ENCODE peak calls at places on chromosomes 2 and 18, in five cellular contexts. One of them, this sample, is unnamed.

GRCh38 chr2:108535380-108535677 is 1.1 kb downstream of the LIMS1 start:
- DNase-seq in left ventricle myocardium inferior: no peak
- DNase-seq in psoas muscle: no peak
- DNase-seq in choroid plexus epithelial cell: peak
- DNase-seq in IMR-90: no peak
- DNase-seq in this sample: peak

GRCh38 chr2:218878941-218879761 is 1.5 kb upstream of the WNT10A start:
- DNase-seq in left ventricle myocardium inferior: peak
- DNase-seq in choroid plexus epithelial cell: no peak
- DNase-seq in IMR-90: no peak
- DNase-seq in psoas muscle: peak
- DNase-seq in this sample: no peak

GRCh38 chr18:1436199-1436598 is 531.5 kb downstream of the ADCYAP1 start:
- DNase-seq in left ventricle myocardium inferior: no peak
- DNase-seq in choroid plexus epithelial cell: no peak
- DNase-seq in psoas muscle: no peak
- DNase-seq in IMR-90: no peak
- DNase-seq in this sample: no peak

GRCh38 chr2:240469747-240470146 is 34.3 kb downstream of the GPC1 start:
- DNase-seq in left ventricle myocardium inferior: no peak
- DNase-seq in psoas muscle: no peak
- DNase-seq in IMR-90: no peak
- DNase-seq in choroid plexus epithelial cell: no peak
- DNase-seq in this sample: no peak

GRCh38 chr2:166628478-166629136 is 134.6 kb upstream of the SCN7A start:
- DNase-seq in choroid plexus epithelial cell: no peak
- DNase-seq in psoas muscle: no peak
- DNase-seq in IMR-90: no peak
- DNase-seq in left ventricle myocardium inferior: no peak
- DNase-seq in this sample: no peak

GRCh38 chr18:9825571-9826073 is 60.2 kb upstream of the TXNDC2 start:
- DNase-seq in IMR-90: peak
- DNase-seq in choroid plexus epithelial cell: peak
- DNase-seq in psoas muscle: no peak
- DNase-seq in left ventricle myocardium inferior: no peak
- DNase-seq in this sample: peak

GRCh38 chr2:72718906-72719305 is 106.9 kb downstream of the EXOC6B start:
- DNase-seq in left ventricle myocardium inferior: no peak
- DNase-seq in IMR-90: no peak
- DNase-seq in choroid plexus epithelial cell: no peak
- DNase-seq in psoas muscle: no peak
- DNase-seq in this sample: no peak

GRCh38 chr18:79353238-79353637 is 42.5 kb upstream of the NFATC1 start:
- DNase-seq in psoas muscle: no peak
- DNase-seq in left ventricle myocardium inferior: no peak
- DNase-seq in IMR-90: peak
- DNase-seq in choroid plexus epithelial cell: peak
- DNase-seq in this sample: no peak

GRCh38 chr18:49212819-49213218 is 247.6 kb downstream of the DYM start:
- DNase-seq in psoas muscle: no peak
- DNase-seq in choroid plexus epithelial cell: peak
- DNase-seq in IMR-90: peak
- DNase-seq in left ventricle myocardium inferior: no peak
- DNase-seq in this sample: peak

GRCh38 chr2:45888167-45888566 is 236.7 kb downstream of the PRKCE start:
- DNase-seq in left ventricle myocardium inferior: no peak
- DNase-seq in choroid plexus epithelial cell: peak
- DNase-seq in IMR-90: peak
- DNase-seq in psoas muscle: no peak
- DNase-seq in this sample: peak

GRCh38 chr18:42641996-42642395 is 473.5 kb downstream of the RIT2 start:
- DNase-seq in IMR-90: no peak
- DNase-seq in left ventricle myocardium inferior: no peak
- DNase-seq in choroid plexus epithelial cell: no peak
- DNase-seq in psoas muscle: no peak
- DNase-seq in this sample: no peak

GRCh38 chr2:108906403-108907077 is 82.5 kb downstream of the EDAR start:
- DNase-seq in IMR-90: no peak
- DNase-seq in choroid plexus epithelial cell: no peak
- DNase-seq in psoas muscle: no peak
- DNase-seq in left ventricle myocardium inferior: no peak
- DNase-seq in this sample: no peak

GRCh38 chr2:178886006-178886405 is 78.8 kb upstream of the TTN start:
- DNase-seq in psoas muscle: no peak
- DNase-seq in choroid plexus epithelial cell: no peak
- DNase-seq in left ventricle myocardium inferior: no peak
- DNase-seq in IMR-90: no peak
- DNase-seq in this sample: peak

GRCh38 chr2:209426432-209426831 is 2.6 kb downstream of the MAP2 start:
- DNase-seq in IMR-90: no peak
- DNase-seq in psoas muscle: no peak
- DNase-seq in left ventricle myocardium inferior: no peak
- DNase-seq in choroid plexus epithelial cell: peak
- DNase-seq in this sample: peak

GRCh38 chr2:240060977-240061591 is 7.8 kb upstream of the OR6B3 start:
- DNase-seq in IMR-90: peak
- DNase-seq in psoas muscle: no peak
- DNase-seq in left ventricle myocardium inferior: no peak
- DNase-seq in choroid plexus epithelial cell: peak
- DNase-seq in this sample: peak

GRCh38 chr18:56977284-56977683 is 169.6 kb upstream of the BOD1L2 start:
- DNase-seq in left ventricle myocardium inferior: no peak
- DNase-seq in choroid plexus epithelial cell: no peak
- DNase-seq in psoas muscle: no peak
- DNase-seq in IMR-90: no peak
- DNase-seq in this sample: no peak

GRCh38 chr18:11857177-11857887 is 6.1 kb downstream of the CHMP1B start:
- DNase-seq in left ventricle myocardium inferior: peak
- DNase-seq in choroid plexus epithelial cell: peak
- DNase-seq in IMR-90: peak
- DNase-seq in psoas muscle: peak
- DNase-seq in this sample: peak

GRCh38 chr2:3450385-3451031 is 68.8 kb downstream of the ADI1 start:
- DNase-seq in psoas muscle: peak
- DNase-seq in IMR-90: no peak
- DNase-seq in choroid plexus epithelial cell: peak
- DNase-seq in left ventricle myocardium inferior: peak
- DNase-seq in this sample: peak

GRCh38 chr2:153890572-153890971 is 18.9 kb downstream of the GALNT13 start:
- DNase-seq in left ventricle myocardium inferior: no peak
- DNase-seq in IMR-90: no peak
- DNase-seq in psoas muscle: no peak
- DNase-seq in choroid plexus epithelial cell: no peak
- DNase-seq in this sample: no peak

GRCh38 chr2:238999290-238999741 is 151.4 kb downstream of the TWIST2 start:
- DNase-seq in psoas muscle: no peak
- DNase-seq in left ventricle myocardium inferior: no peak
- DNase-seq in IMR-90: no peak
- DNase-seq in choroid plexus epithelial cell: peak
- DNase-seq in this sample: no peak

GRCh38 chr18:75492897-75493296 is 65.4 kb upstream of the SMIM21 start:
- DNase-seq in IMR-90: no peak
- DNase-seq in left ventricle myocardium inferior: no peak
- DNase-seq in psoas muscle: no peak
- DNase-seq in choroid plexus epithelial cell: no peak
- DNase-seq in this sample: no peak

GRCh38 chr2:64426191-64426952 is 27.6 kb upstream of the LGALSL start:
- DNase-seq in IMR-90: peak
- DNase-seq in psoas muscle: no peak
- DNase-seq in choroid plexus epithelial cell: peak
- DNase-seq in left ventricle myocardium inferior: no peak
- DNase-seq in this sample: peak

GRCh38 chr2:33443272-33443829 is 33.1 kb upstream of the RASGRP3 start:
- DNase-seq in IMR-90: peak
- DNase-seq in psoas muscle: no peak
- DNase-seq in left ventricle myocardium inferior: no peak
- DNase-seq in choroid plexus epithelial cell: peak
- DNase-seq in this sample: no peak

GRCh38 chr2:178482437-178482836 is 2.2 kb downstream of the PLEKHA3 start:
- DNase-seq in choroid plexus epithelial cell: no peak
- DNase-seq in psoas muscle: no peak
- DNase-seq in left ventricle myocardium inferior: no peak
- DNase-seq in IMR-90: no peak
- DNase-seq in this sample: no peak

GRCh38 chr2:30373881-30374302 is 73.2 kb upstream of the LCLAT1 start:
- DNase-seq in psoas muscle: no peak
- DNase-seq in choroid plexus epithelial cell: no peak
- DNase-seq in IMR-90: peak
- DNase-seq in left ventricle myocardium inferior: no peak
- DNase-seq in this sample: no peak

GRCh38 chr2:2743164-2743571 is 412.1 kb upstream of the MYT1L start:
- DNase-seq in left ventricle myocardium inferior: peak
- DNase-seq in psoas muscle: peak
- DNase-seq in choroid plexus epithelial cell: peak
- DNase-seq in IMR-90: peak
- DNase-seq in this sample: no peak

GRCh38 chr2:10783421-10783820 is 29.2 kb downstream of the PDIA6 start:
- DNase-seq in choroid plexus epithelial cell: peak
- DNase-seq in left ventricle myocardium inferior: no peak
- DNase-seq in IMR-90: no peak
- DNase-seq in psoas muscle: no peak
- DNase-seq in this sample: no peak

GRCh38 chr2:86383844-86384243 is 46.4 kb upstream of the REEP1 start:
- DNase-seq in left ventricle myocardium inferior: no peak
- DNase-seq in psoas muscle: no peak
- DNase-seq in IMR-90: peak
- DNase-seq in choroid plexus epithelial cell: peak
- DNase-seq in this sample: peak

GRCh38 chr2:1227289-1227900 is 185.9 kb upstream of the TPO start:
- DNase-seq in choroid plexus epithelial cell: peak
- DNase-seq in IMR-90: no peak
- DNase-seq in psoas muscle: peak
- DNase-seq in left ventricle myocardium inferior: peak
- DNase-seq in this sample: no peak

GRCh38 chr2:84776011-84776410 is 104.9 kb downstream of the TRABD2A start:
- DNase-seq in left ventricle myocardium inferior: no peak
- DNase-seq in choroid plexus epithelial cell: no peak
- DNase-seq in psoas muscle: no peak
- DNase-seq in IMR-90: peak
- DNase-seq in this sample: peak

GRCh38 chr18:36455931-36456330 is 158.4 kb downstream of the FHOD3 start:
- DNase-seq in psoas muscle: no peak
- DNase-seq in choroid plexus epithelial cell: no peak
- DNase-seq in IMR-90: no peak
- DNase-seq in left ventricle myocardium inferior: no peak
- DNase-seq in this sample: no peak
- TF ChIP-seq CTCF in psoas muscle: no peak
- TF ChIP-seq CTCF in choroid plexus epithelial cell: no peak
- TF ChIP-seq CTCF in IMR-90: no peak
- TF ChIP-seq CTCF in left ventricle myocardium inferior: no peak
- TF ChIP-seq CTCF in this sample: no peak

GRCh38 chr2:110854355-110855081 is 122.1 kb downstream of the ACOXL start:
- DNase-seq in choroid plexus epithelial cell: no peak
- DNase-seq in psoas muscle: no peak
- DNase-seq in IMR-90: no peak
- DNase-seq in left ventricle myocardium inferior: no peak
- DNase-seq in this sample: no peak
- TF ChIP-seq CTCF in choroid plexus epithelial cell: peak
- TF ChIP-seq CTCF in psoas muscle: no peak
- TF ChIP-seq CTCF in IMR-90: no peak
- TF ChIP-seq CTCF in left ventricle myocardium inferior: no peak
- TF ChIP-seq CTCF in this sample: no peak

GRCh38 chr2:182134201-182134600 is 148.5 kb downstream of the PPP1R1C start:
- DNase-seq in IMR-90: no peak
- DNase-seq in left ventricle myocardium inferior: no peak
- DNase-seq in choroid plexus epithelial cell: no peak
- DNase-seq in psoas muscle: no peak
- DNase-seq in this sample: no peak

GRCh38 chr2:182129188-182129707 is 143.6 kb downstream of the PPP1R1C start:
- DNase-seq in left ventricle myocardium inferior: no peak
- DNase-seq in psoas muscle: no peak
- DNase-seq in choroid plexus epithelial cell: peak
- DNase-seq in IMR-90: no peak
- DNase-seq in this sample: no peak

GRCh38 chr2:182133195-182133891 is 147.7 kb downstream of the PPP1R1C start:
- DNase-seq in choroid plexus epithelial cell: peak
- DNase-seq in IMR-90: peak
- DNase-seq in psoas muscle: no peak
- DNase-seq in left ventricle myocardium inferior: no peak
- DNase-seq in this sample: no peak

DNA sequence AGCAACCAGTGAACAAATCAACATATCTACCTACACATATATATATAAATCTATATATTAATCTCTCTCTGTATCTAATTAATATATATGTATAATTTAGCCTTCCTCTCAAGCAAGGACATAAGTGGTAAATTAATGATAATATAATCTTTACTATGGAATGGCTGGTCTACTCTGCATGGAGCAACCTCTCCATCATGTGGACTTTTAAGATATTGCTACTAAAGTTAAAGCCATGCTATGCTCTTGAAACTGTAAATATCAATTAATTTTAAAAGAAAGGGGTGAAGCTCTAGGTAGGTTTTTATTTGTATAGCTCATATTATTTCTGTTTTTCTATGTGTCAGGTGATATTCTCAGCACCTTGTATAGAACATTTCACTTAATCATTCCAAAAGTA is 147.0 kb downstream of the PPP1R1C start:
- DNase-seq in IMR-90: peak
- DNase-seq in left ventricle myocardium inferior: no peak
- DNase-seq in choroid plexus epithelial cell: peak
- DNase-seq in psoas muscle: no peak
- DNase-seq in this sample: no peak
- TF ChIP-seq CTCF in IMR-90: peak
- TF ChIP-seq CTCF in left ventricle myocardium inferior: peak
- TF ChIP-seq CTCF in choroid plexus epithelial cell: peak
- TF ChIP-seq CTCF in psoas muscle: no peak
- TF ChIP-seq CTCF in this sample: peak

GRCh38 chr2:226048625-226049024 is 649.1 kb downstream of the NYAP2 start:
- DNase-seq in choroid plexus epithelial cell: peak
- DNase-seq in left ventricle myocardium inferior: no peak
- DNase-seq in psoas muscle: no peak
- DNase-seq in IMR-90: peak
- DNase-seq in this sample: peak
- TF ChIP-seq CTCF in choroid plexus epithelial cell: no peak
- TF ChIP-seq CTCF in left ventricle myocardium inferior: no peak
- TF ChIP-seq CTCF in psoas muscle: no peak
- TF ChIP-seq CTCF in IMR-90: no peak
- TF ChIP-seq CTCF in this sample: no peak

This sample was measured in MCF 10A.